ENCODE peak calls at places on chromosomes 6 and 20, in ten cellular contexts. U is MV-4-11, Z is RWPE1, R is cardiac muscle cell, M is NCI-H2029 treated with DMSO at 0.1 percent for 48 hours, O is IMR-90, A is choroid plexus epithelial cell, K is HuH-7.5, T is HS-5, S is cardiac fibroblast. J is an unnamed sample.
A peak's percentile ranks its signal among the peaks of the same experiment; 100 is the strongest.

GRCh38 chr6:34176261-34177031 is 30.6 kb upstream of the GRM4 start:
- DNase-seq in U (no peak), Z (no peak), R (no peak), M (no peak), O (no peak), A (no peak), K (no peak), T (no peak), S (no peak), J (no peak)

GRCh38 chr20:43220612-43221011 is 30.9 kb upstream of the PTPRT start:
- DNase-seq in U (no peak), Z (no peak), R (peak; percentile 88), M (no peak), O (peak; percentile 3), A (peak; percentile 2), K (no peak), T (no peak), S (peak; percentile 8), J (peak; percentile 78)

GRCh38 chr6:163813979-163814493 is 399.5 kb downstream of the QKI start:
- DNase-seq in U (peak; percentile 59), Z (no peak), R (peak; percentile 2), M (no peak), O (no peak), A (no peak), K (no peak), T (no peak), S (no peak), J (no peak)

GRCh38 chr6:38973178-38974057 is 75.2 kb upstream of the GLP1R start:
- DNase-seq in U (peak; percentile 54), Z (peak; percentile 75), R (peak; percentile 78), M (peak; percentile 58), O (peak; percentile 79), A (peak; percentile 89), K (peak; percentile 34), T (peak; percentile 39), S (peak; percentile 87), J (peak; percentile 71)

GRCh38 chr6:84788689-84789088 is 24.3 kb upstream of the TBX18 start:
- DNase-seq in U (no peak), Z (no peak), R (no peak), M (no peak), O (no peak), A (no peak), K (no peak), T (no peak), S (no peak), J (no peak)

GRCh38 chr6:17226766-17227338 is 54.3 kb upstream of the RBM24 start:
- DNase-seq in U (no peak), Z (no peak), R (no peak), M (no peak), O (peak; percentile 22), A (peak; percentile 10), K (no peak), T (no peak), S (no peak), J (peak; percentile 17)

GRCh38 chr20:64063389-64064144 is 569 bp downstream of the TCEA2 start:
- DNase-seq in U (no peak), Z (no peak), R (no peak), M (no peak), O (no peak), A (no peak), K (peak; percentile 73), T (no peak), S (no peak), J (peak; percentile 47)

GRCh38 chr20:38941726-38942389 is 15.6 kb downstream of the FAM83D start:
- DNase-seq in U (no peak), Z (no peak), R (no peak), M (no peak), O (no peak), A (no peak), K (no peak), T (no peak), S (no peak), J (no peak)

GRCh38 chr6:140879861-140880260 is 1252.9 kb upstream of the GJE1 start:
- DNase-seq in U (peak; percentile 27), Z (peak; percentile 34), R (peak; percentile 76), M (no peak), O (peak; percentile 83), A (peak; percentile 72), K (no peak), T (peak; percentile 46), S (peak; percentile 80), J (no peak)

GRCh38 chr6:46925563-46926253 is 4.0 kb upstream of the ADGRF5 start:
- DNase-seq in U (no peak), Z (peak; percentile 64), R (peak; percentile 92), M (no peak), O (peak; percentile 35), A (peak; percentile 93), K (no peak), T (peak; percentile 64), S (peak; percentile 95), J (peak; percentile 54)

GRCh38 chr6:113073611-113074191 is 726.6 kb downstream of the RFPL4B start:
- DNase-seq in U (no peak), Z (peak; percentile 8), R (peak; percentile 63), M (no peak), O (peak; percentile 74), A (peak; percentile 71), K (no peak), T (peak; percentile 69), S (peak; percentile 80), J (peak; percentile 60)

GRCh38 chr6:108556864-108557493 is 3.7 kb upstream of the FOXO3 start:
- DNase-seq in U (no peak), Z (no peak), R (no peak), M (no peak), O (peak; percentile 94), A (peak; percentile 39), K (no peak), T (no peak), S (no peak), J (peak; percentile 60)

GRCh38 chr20:17504898-17505663 is 26.1 kb downstream of the BFSP1 start:
- DNase-seq in U (peak; percentile 72), Z (peak; percentile 59), R (peak; percentile 66), M (peak; percentile 36), O (peak; percentile 59), A (peak; percentile 73), K (peak; percentile 48), T (peak; percentile 50), S (peak; percentile 83), J (peak; percentile 62)

GRCh38 chr6:137415127-137415833 is 78.9 kb downstream of the OLIG3 start:
- DNase-seq in U (peak; percentile 64), Z (peak; percentile 38), R (peak; percentile 80), M (no peak), O (peak; percentile 53), A (peak; percentile 83), K (peak; percentile 29), T (peak; percentile 22), S (peak; percentile 76), J (peak; percentile 79)

GRCh38 chr20:21522479-21523397 is 8.9 kb upstream of the NKX2-2 start:
- DNase-seq in U (no peak), Z (no peak), R (no peak), M (no peak), O (no peak), A (no peak), K (no peak), T (no peak), S (no peak), J (no peak)

GRCh38 chr20:62860391-62860923 is 1.2 kb downstream of the TCFL5 start:
- DNase-seq in U (no peak), Z (no peak), R (peak; percentile 46), M (no peak), O (peak; percentile 45), A (peak; percentile 48), K (no peak), T (no peak), S (peak; percentile 39), J (peak; percentile 50)

GRCh38 chr6:5671162-5671561 is 335.6 kb downstream of the NRN1 start:
- DNase-seq in U (peak; percentile 99), Z (peak; percentile 42), R (peak; percentile 77), M (peak; percentile 90), O (peak; percentile 71), A (peak; percentile 70), K (no peak), T (no peak), S (peak; percentile 78), J (no peak)

GRCh38 chr20:59385461-59385860 is 85.0 kb downstream of the EDN3 start:
- DNase-seq in U (peak; percentile 39), Z (no peak), R (no peak), M (no peak), O (no peak), A (no peak), K (no peak), T (no peak), S (no peak), J (no peak)

GRCh38 chr6:126153661-126154060 is 167.3 kb downstream of the TRMT11 start:
- DNase-seq in U (no peak), Z (no peak), R (peak; percentile 40), M (no peak), O (peak; percentile 72), A (peak; percentile 45), K (no peak), T (no peak), S (peak; percentile 20), J (peak; percentile 73)

GRCh38 chr6:22062807-22063408 is 233.9 kb downstream of the PRL start:
- DNase-seq in U (peak; percentile 99), Z (no peak), R (no peak), M (no peak), O (no peak), A (no peak), K (no peak), T (no peak), S (no peak), J (no peak)

GRCh38 chr6:24394061-24394460 is 8.7 kb upstream of the MRS2 start:
- DNase-seq in U (no peak), Z (no peak), R (no peak), M (no peak), O (no peak), A (no peak), K (no peak), T (no peak), S (no peak), J (no peak)

GRCh38 chr6:4459032-4459431 is 317.2 kb upstream of the CDYL start:
- DNase-seq in U (peak; percentile 56), Z (peak; percentile 89), R (peak; percentile 90), M (no peak), O (peak; percentile 94), A (peak; percentile 80), K (no peak), T (peak; percentile 81), S (peak; percentile 92), J (peak; percentile 64)

GRCh38 chr6:134982161-134982560 is 32.3 kb upstream of the ALDH8A1 start:
- DNase-seq in U (no peak), Z (no peak), R (no peak), M (no peak), O (no peak), A (no peak), K (no peak), T (no peak), S (no peak), J (no peak)

GRCh38 chr20:45070932-45071632 is 29.8 kb downstream of the KCNS1 start:
- DNase-seq in U (peak; percentile 43), Z (peak; percentile 94), R (peak; percentile 69), M (no peak), O (peak; percentile 26), A (peak; percentile 66), K (no peak), T (no peak), S (peak; percentile 59), J (no peak)

GRCh38 chr6:42030585-42031506 is 19.5 kb upstream of the TAF8 start:
- DNase-seq in U (no peak), Z (no peak), R (peak; percentile 84), M (no peak), O (no peak), A (peak; percentile 70), K (no peak), T (no peak), S (peak; percentile 10), J (no peak)

GRCh38 chr6:83474309-83474708 is 38.0 kb upstream of the PRSS35 start:
- DNase-seq in U (no peak), Z (no peak), R (peak; percentile 37), M (peak; percentile 39), O (peak; percentile 34), A (peak; percentile 56), K (no peak), T (no peak), S (peak; percentile 7), J (peak; percentile 8)

GRCh38 chr6:1586861-1587450 is 22.8 kb upstream of the FOXC1 start:
- DNase-seq in U (no peak), Z (no peak), R (no peak), M (no peak), O (no peak), A (no peak), K (no peak), T (no peak), S (no peak), J (no peak)

GRCh38 chr20:33790571-33790970 is 20.6 kb upstream of the CHMP4B start:
- DNase-seq in U (no peak), Z (peak; percentile 34), R (no peak), M (peak; percentile 71), O (no peak), A (no peak), K (no peak), T (no peak), S (no peak), J (no peak)

J was measured in astrocyte of the hippocampus.